ENCODE peak calls at places on chromosomes 2 and 18, in six cellular contexts. Q is stimulated activated CD8-positive, alpha-beta memory T cell treated with anti-CD3 and anti-CD28 coated beads, Interleukin-4, amount 100 ng/mL, for 24 hours; B is Caco-2; D is GM12892; Y is GM03348; F is activated naive CD4-positive, alpha-beta T cell treated with anti-CD3 and anti-CD28 coated beads for 36 hours. O is an unnamed sample.

GRCh38 chr2:120939595-120940318 is 204.1 kb downstream of the GLI2 start:
- DNase-seq in B (no peak), F (no peak), D (no peak), Q (no peak), Y (peak), O (peak)

GRCh38 chr2:233354971-233355574 is 779 bp downstream of the DGKD start:
- DNase-seq in Q (no peak), F (peak), Y (peak), B (no peak), D (no peak), O (peak)

GRCh38 chr2:68272246-68272987 is 20.1 kb upstream of the PPP3R1 start:
- DNase-seq in Q (no peak), D (no peak), B (no peak), Y (no peak), F (no peak), O (no peak)

GRCh38 chr2:52724585-52724984 is 1043.0 kb upstream of the CHAC2 start:
- DNase-seq in D (no peak), B (no peak), Y (no peak), Q (no peak), F (no peak), O (no peak)

GRCh38 chr2:75561566-75562512 is 1.1 kb upstream of the EVA1A start:
- DNase-seq in Q (no peak), D (no peak), B (no peak), F (no peak), Y (peak), O (peak)

GRCh38 chr2:86453838-86454237 is 12.7 kb downstream of the KDM3A start:
- DNase-seq in B (no peak), D (no peak), Q (no peak), Y (peak), F (no peak), O (peak)

GRCh38 chr2:28493636-28494035 is 2.2 kb upstream of the PLB1 start:
- DNase-seq in Q (no peak), Y (no peak), F (no peak), D (no peak), B (no peak), O (no peak)

GRCh38 chr2:100924520-100925451 is 77.3 kb upstream of the RPL31 start:
- DNase-seq in B (no peak), Q (no peak), D (peak), F (peak), Y (peak), O (no peak)

GRCh38 chr2:40168032-40168431 is 283.9 kb downstream of the SLC8A1 start:
- DNase-seq in Q (no peak), B (peak), D (no peak), Y (no peak), F (no peak), O (no peak)

GRCh38 chr2:238439093-238439849 is 12.5 kb downstream of the ASB1 start:
- DNase-seq in D (no peak), Q (peak), B (no peak), Y (peak), F (peak), O (peak)

GRCh38 chr18:26436176-26437031 is 111.9 kb downstream of the KCTD1 start:
- DNase-seq in D (no peak), B (no peak), Q (no peak), F (no peak), Y (peak), O (peak)

GRCh38 chr2:201406077-201406662 is 45.1 kb downstream of the TRAK2 start:
- DNase-seq in B (no peak), Q (no peak), Y (peak), F (no peak), D (no peak), O (peak)

GRCh38 chr2:32825291-32825712 is 121.5 kb upstream of the LTBP1 start:
- DNase-seq in B (no peak), Y (no peak), F (no peak), Q (no peak), D (no peak), O (peak)

GRCh38 chr18:59197636-59198035 is 22.3 kb upstream of the GRP start:
- DNase-seq in B (no peak), D (no peak), Q (no peak), Y (no peak), F (no peak), O (no peak)

GRCh38 chr2:76998713-76999112 is 523.5 kb downstream of the LRRTM4 start:
- DNase-seq in Y (no peak), Q (no peak), F (no peak), D (no peak), B (no peak), O (peak)

GRCh38 chr2:45892236-45892701 is 240.8 kb downstream of the PRKCE start:
- DNase-seq in F (no peak), Y (no peak), D (no peak), B (no peak), Q (no peak), O (no peak)

GRCh38 chr2:127623388-127624320 is 22.3 kb upstream of the GPR17 start:
- DNase-seq in D (peak), Y (no peak), F (no peak), Q (no peak), B (no peak), O (peak)

GRCh38 chr2:1997976-1998375 is 253.7 kb upstream of the PXDN start:
- DNase-seq in Q (no peak), D (no peak), F (no peak), B (no peak), Y (no peak), O (no peak)

GRCh38 chr2:183149489-183149888 is 25.2 kb downstream of the NUP35 start:
- DNase-seq in D (no peak), F (no peak), Q (no peak), B (no peak), Y (peak), O (no peak)

GRCh38 chr2:197108758-197109157 is 182.3 kb upstream of the PGAP1 start:
- DNase-seq in B (no peak), F (no peak), D (no peak), Q (no peak), Y (peak), O (peak)

GRCh38 chr2:28004086-28004485 is 113.6 kb downstream of the BABAM2 start:
- DNase-seq in B (no peak), F (peak), D (no peak), Q (no peak), Y (peak), O (peak)

GRCh38 chr2:234136461-234136860 is 86.0 kb downstream of the SPP2 start:
- DNase-seq in B (peak), F (peak), Y (no peak), D (no peak), Q (no peak), O (peak)

GRCh38 chr2:74893332-74893731 is 59.4 kb downstream of the HK2 start:
- DNase-seq in Y (peak), B (no peak), Q (no peak), F (no peak), D (no peak), O (peak)

GRCh38 chr2:202989749-202990148 is 24.9 kb upstream of the NBEAL1 start:
- DNase-seq in D (no peak), F (no peak), Y (no peak), Q (no peak), B (no peak), O (no peak)

GRCh38 chr2:233831011-233831721 is 23.2 kb downstream of the HJURP start:
- DNase-seq in D (no peak), Q (no peak), Y (no peak), F (no peak), B (no peak), O (no peak)

GRCh38 chr18:52569492-52569891 is 229.5 kb downstream of the DCC start:
- DNase-seq in D (no peak), Y (no peak), Q (no peak), B (no peak), F (no peak), O (peak)

GRCh38 chr2:118119158-118119715 is 31.0 kb downstream of the INSIG2 start:
- DNase-seq in Y (no peak), F (no peak), D (no peak), B (no peak), Q (no peak), O (no peak)

GRCh38 chr18:28350821-28351220 is 173.9 kb upstream of the CDH2 start:
- DNase-seq in B (no peak), Y (no peak), Q (no peak), F (no peak), D (no peak), O (no peak)

GRCh38 chr18:48997681-48997984 is 46.9 kb upstream of the SMAD7 start:
- DNase-seq in Q (no peak), Y (no peak), D (no peak), B (no peak), F (no peak), O (peak)

GRCh38 chr18:50619833-50620232 is 59.9 kb downstream of the MAPK4 start:
- DNase-seq in B (no peak), Y (no peak), Q (no peak), F (no peak), D (no peak), O (no peak)

GRCh38 chr2:239252433-239253200 is 148.2 kb downstream of the HDAC4 start:
- DNase-seq in Q (no peak), Y (peak), D (no peak), F (no peak), B (no peak), O (no peak)

GRCh38 chr2:121335294-121336290 is 50.6 kb upstream of the TFCP2L1 start:
- DNase-seq in Y (no peak), Q (no peak), B (no peak), D (no peak), F (no peak), O (no peak)

GRCh38 chr2:429575-430254 is 141.8 kb upstream of the ALKAL2 start:
- DNase-seq in Y (no peak), B (no peak), F (peak), D (no peak), Q (no peak), O (no peak)

O was measured in PC-3.